ENCODE peak calls at places on chromosome 4, in four cellular contexts. A is astrocyte, X is HS-5, E is T-cell. Y is an unnamed sample.
A peak's percentile ranks its signal among the peaks of the same experiment; 100 is the strongest.

GRCh38 chr4:151175754-151176153 is 76.3 kb downstream of the RPS3A start:
- DNase-seq in E (no peak), A (no peak), X (no peak), Y (no peak)

GRCh38 chr4:137283737-137284136 is 248.6 kb downstream of the PCDH18 start:
- DNase-seq in X (no peak), E (no peak), A (peak; percentile 9), Y (no peak)

GRCh38 chr4:90852232-90852631 is 725.0 kb downstream of the CCSER1 start:
- DNase-seq in X (no peak), E (no peak), A (no peak), Y (no peak)

GRCh38 chr4:119139822-119140252 is 4.2 kb downstream of the MYOZ2 start:
- DNase-seq in X (no peak), E (no peak), A (no peak), Y (peak; percentile 3)

GRCh38 chr4:175234162-175234561 is 316.0 kb downstream of the ADAM29 start:
- DNase-seq in E (no peak), A (no peak), X (no peak), Y (no peak)

GRCh38 chr4:18914182-18914581 is 892.6 kb upstream of the LCORL start:
- DNase-seq in X (no peak), A (peak; percentile 6), E (no peak), Y (no peak)

GRCh38 chr4:82044141-82044993 is 329.4 kb downstream of the HNRNPD start:
- DNase-seq in X (no peak), E (no peak), A (peak; percentile 14), Y (no peak)

GRCh38 chr4:100372432-100372831 is 145.4 kb downstream of the EMCN start:
- DNase-seq in X (no peak), E (no peak), A (no peak), Y (no peak)

GRCh38 chr4:10260777-10261176 is 144.2 kb upstream of the WDR1 start:
- DNase-seq in A (no peak), E (no peak), X (no peak), Y (no peak)